ENCODE peak calls at places on chromosome 4, in four cellular contexts. S, U, T and C are unnamed samples.

GRCh38 chr4:137635108-137635507 is 102.8 kb upstream of the PCDH18 start:
- DNase-seq in S (no peak), U (peak), T (no peak), C (no peak)

GRCh38 chr4:66294626-66295025 is 624.3 kb upstream of the EPHA5 start:
- DNase-seq in S (no peak), U (no peak), T (no peak), C (no peak)

GRCh38 chr4:81084029-81084428 is 53.5 kb downstream of the BMP3 start:
- DNase-seq in S (no peak), U (peak), T (no peak), C (no peak)

GRCh38 chr4:136680761-136681160 is 851.5 kb downstream of the PCDH18 start:
- DNase-seq in S (no peak), U (no peak), T (no peak), C (no peak)

GRCh38 chr4:110049951-110050925 is 137.6 kb downstream of the EGF start:
- DNase-seq in S (peak), U (peak), T (no peak), C (peak)

GRCh38 chr4:84750260-84750955 is 167.5 kb downstream of the CDS1 start:
- DNase-seq in S (peak), U (peak), T (no peak), C (peak)

GRCh38 chr4:41141910-41142309 is 72.4 kb downstream of the APBB2 start:
- DNase-seq in S (no peak), U (peak), T (no peak), C (no peak)

GRCh38 chr4:140168936-140169335 is 15.0 kb upstream of the MAML3 start:
- DNase-seq in S (no peak), U (no peak), T (no peak), C (no peak)

GRCh38 chr4:55475394-55476243 is 71.1 kb downstream of the CLOCK start:
- DNase-seq in S (no peak), U (peak), T (no peak), C (peak)

GRCh38 chr4:123418486-123418931 is 21.9 kb downstream of the SPRY1 start:
- DNase-seq in S (no peak), U (peak), T (no peak), C (peak)

GRCh38 chr4:77190053-77190452 is 33.0 kb downstream of the CCNG2 start:
- DNase-seq in S (no peak), U (no peak), T (no peak), C (no peak)

GRCh38 chr4:145618210-145618911 is 824 bp upstream of the MMAA start:
- DNase-seq in S (peak), U (peak), T (no peak), C (peak)

GRCh38 chr4:158667651-158668198 is 4.0 kb downstream of the C4orf46 start:
- DNase-seq in S (peak), U (peak), T (no peak), C (peak)

GRCh38 chr4:65007841-65008439 is 598.7 kb upstream of the TECRL start:
- DNase-seq in S (no peak), U (peak), T (no peak), C (peak)

GRCh38 chr4:57443308-57444243 is 333.4 kb upstream of the IGFBP7 start:
- DNase-seq in S (no peak), U (no peak), T (no peak), C (no peak)

GRCh38 chr4:53855886-53856260 is 208.5 kb downstream of the CHIC2 start:
- DNase-seq in S (no peak), U (peak), T (no peak), C (no peak)

GRCh38 chr4:77481856-77482255 is 123.8 kb upstream of the CXCL13 start:
- DNase-seq in S (no peak), U (peak), T (no peak), C (no peak)

GRCh38 chr4:178275671-178276360 is 833.6 kb upstream of the AGA start:
- DNase-seq in S (no peak), U (no peak), T (no peak), C (no peak)
- TF ChIP-seq CTCF in S (peak), U (no peak), T (no peak), C (no peak)

DNA sequence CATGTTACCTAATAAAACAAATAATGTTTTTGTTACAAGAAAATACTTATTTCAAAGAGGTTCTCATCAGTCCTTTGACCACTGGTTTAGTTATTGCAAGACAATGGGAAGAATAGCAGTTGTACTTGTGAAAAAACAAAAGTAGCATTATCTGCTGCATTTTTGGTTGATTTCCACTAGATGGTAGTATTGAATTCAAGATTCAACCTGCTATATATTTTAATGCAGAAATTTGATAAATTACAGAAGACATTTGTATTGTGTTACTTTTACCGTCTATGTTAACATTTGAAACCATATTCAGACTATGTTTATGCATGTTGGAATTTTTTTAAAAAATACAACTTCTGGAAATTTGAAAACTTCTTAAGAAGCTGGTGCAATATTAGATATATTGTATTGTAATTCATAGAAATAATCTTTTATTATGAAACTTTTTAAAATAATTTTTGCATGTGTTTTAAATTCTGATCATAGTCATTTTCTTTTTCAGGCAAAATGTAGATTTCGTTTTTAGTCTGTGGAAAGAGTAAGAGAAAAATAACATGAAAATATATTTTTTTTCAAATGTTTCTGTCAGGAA is 56.4 kb downstream of the SPCS3 start:
- DNase-seq in S (no peak), U (peak), T (no peak), C (peak)
- TF ChIP-seq CTCF in S (peak), U (peak), T (peak), C (peak)

GRCh38 chr4:15325987-15326386 is 101.8 kb upstream of the C1QTNF7 start:
- DNase-seq in S (no peak), U (no peak), T (no peak), C (no peak)

GRCh38 chr4:15322016-15322415 is 105.8 kb upstream of the C1QTNF7 start:
- DNase-seq in S (no peak), U (no peak), T (no peak), C (no peak)

GRCh38 chr4:15331930-15332329 is 95.9 kb upstream of the C1QTNF7 start:
- DNase-seq in S (no peak), U (no peak), T (no peak), C (no peak)

GRCh38 chr4:15332377-15332776 is 95.5 kb upstream of the C1QTNF7 start:
- DNase-seq in S (no peak), U (peak), T (no peak), C (no peak)

GRCh38 chr4:15327311-15328298 is 100.2 kb upstream of the C1QTNF7 start:
- DNase-seq in S (no peak), U (peak), T (no peak), C (no peak)
- TF ChIP-seq CTCF in S (no peak), U (no peak), T (no peak), C (no peak)

GRCh38 chr4:177380730-177381287 is 61.4 kb downstream of the AGA start:
- DNase-seq in S (no peak), U (no peak), T (no peak), C (peak)
- TF ChIP-seq CTCF in S (peak), U (no peak), T (no peak), C (peak)

GRCh38 chr4:133149364-133149695 is 236 bp downstream of the PCDH10 start:
- DNase-seq in S (no peak), U (no peak), T (no peak), C (no peak)

GRCh38 chr4:133147365-133147821 is 1.7 kb upstream of the PCDH10 start:
- DNase-seq in S (no peak), U (peak), T (no peak), C (no peak)

GRCh38 chr4:133146574-133147198 is 2.4 kb upstream of the PCDH10 start:
- DNase-seq in S (peak), U (peak), T (no peak), C (peak)

GRCh38 chr4:133148690-133149363 is at the start of gene PCDH10:
- DNase-seq in S (peak), U (peak), T (peak), C (no peak)

DNA sequence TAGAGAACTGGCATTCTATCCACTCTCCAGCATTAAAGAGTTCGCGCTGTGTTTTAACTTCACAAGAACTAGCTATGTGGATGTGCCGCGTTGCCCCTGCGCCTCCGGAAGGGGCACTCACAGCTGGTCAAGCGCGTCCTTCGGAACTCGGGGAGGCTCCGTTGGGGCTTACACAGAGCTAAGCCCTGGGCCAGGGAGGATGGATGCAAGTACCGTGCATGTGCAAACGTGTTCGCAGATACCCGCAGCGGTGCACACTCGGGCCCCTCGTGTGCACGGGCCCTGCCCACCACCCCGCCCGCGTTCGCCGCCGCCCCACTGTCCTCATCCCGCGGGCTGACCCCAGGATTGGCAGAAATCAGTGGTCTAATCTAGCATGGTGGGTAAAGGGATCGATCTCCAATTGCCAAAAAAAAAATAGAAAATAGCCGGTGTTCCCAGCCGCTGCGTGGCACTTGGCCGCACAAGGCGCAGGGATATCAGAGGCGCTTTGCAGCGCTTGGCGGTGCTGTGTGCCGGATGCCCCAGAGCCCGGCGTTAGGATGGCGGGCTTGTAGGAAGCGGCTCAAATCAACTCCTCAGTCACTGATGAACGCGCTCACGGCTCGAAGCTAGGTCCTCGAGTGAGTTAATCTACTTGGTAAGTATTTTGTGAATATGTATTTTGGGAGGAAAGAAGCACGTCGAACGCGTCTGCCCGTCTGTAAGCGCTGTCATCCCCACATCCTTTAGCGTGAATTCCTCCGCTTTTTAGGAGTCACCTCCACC is 988 bp upstream of the PCDH10 start:
- DNase-seq in S (no peak), U (peak), T (no peak), C (no peak)
- TF ChIP-seq CTCF in S (no peak), U (no peak), T (no peak), C (no peak)

GRCh38 chr4:87986508-87986907 is 11.0 kb downstream of the SPP1 start:
- DNase-seq in S (no peak), U (no peak), T (no peak), C (no peak)

GRCh38 chr4:87985887-87986200 is 10.3 kb downstream of the SPP1 start:
- DNase-seq in S (no peak), U (no peak), T (no peak), C (no peak)

GRCh38 chr4:87982446-87982845 is 6.9 kb downstream of the SPP1 start:
- DNase-seq in S (no peak), U (no peak), T (no peak), C (no peak)

GRCh38 chr4:87983996-87984395 is 8.5 kb downstream of the SPP1 start:
- DNase-seq in S (no peak), U (no peak), T (no peak), C (no peak)

GRCh38 chr4:87985097-87985886 is 9.8 kb downstream of the SPP1 start:
- DNase-seq in S (peak), U (peak), T (no peak), C (peak)
- TF ChIP-seq CTCF in S (peak), U (peak), T (peak), C (peak)

DNA sequence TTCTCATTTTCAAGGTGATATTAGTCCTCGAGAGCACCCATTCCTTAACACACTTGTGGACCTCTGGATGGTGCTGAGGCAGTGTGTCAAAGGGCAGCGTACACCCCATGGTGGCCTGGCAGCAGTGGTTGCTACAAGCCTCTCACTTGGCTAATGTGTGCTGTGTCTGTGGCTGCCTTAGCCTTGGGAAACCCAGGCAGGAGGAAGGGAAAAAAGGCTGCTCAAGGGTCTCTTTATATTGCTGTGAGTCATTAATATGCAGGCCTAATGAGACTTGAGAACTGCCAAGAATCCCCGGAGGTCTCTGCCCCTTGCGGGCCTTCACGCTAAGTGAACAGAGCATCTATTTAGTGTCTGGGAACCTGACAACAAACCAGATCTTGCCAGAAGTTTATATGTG is 7.0 kb downstream of the PCDH10 start:
- DNase-seq in S (no peak), U (no peak), T (no peak), C (no peak)
- TF ChIP-seq CTCF in S (no peak), U (no peak), T (no peak), C (no peak)